ENCODE peak calls at places on chromosomes 12 and 14, in six cellular contexts. F, C, R, E, B and D are unnamed samples.

GRCh38 chr14:104341532-104342434 is 203.4 kb downstream of the KIF26A start:
- DNase-seq in F (peak), B (peak), E (peak), C (no peak), R (peak), D (peak)

GRCh38 chr12:34291001-34291400 is 268.7 kb downstream of the ALG10 start:
- DNase-seq in E (no peak), R (no peak), B (no peak), C (no peak), F (no peak), D (no peak)

GRCh38 chr14:103091041-103091882 is 3.3 kb upstream of the EXOC3L4 start:
- DNase-seq in F (no peak), R (no peak), B (peak), E (peak), C (peak), D (no peak)

GRCh38 chr12:65881965-65882413 is 57.7 kb downstream of the HMGA2 start:
- DNase-seq in R (no peak), B (peak), F (peak), C (peak), E (peak), D (peak)

GRCh38 chr12:122979908-122980191 is 631 bp upstream of the ARL6IP4 start:
- DNase-seq in C (no peak), F (no peak), B (no peak), R (no peak), E (no peak), D (no peak)

GRCh38 chr14:23405096-23405495 is 3.0 kb downstream of the MYH6 start:
- DNase-seq in B (no peak), E (no peak), C (no peak), F (no peak), R (no peak), D (no peak)

GRCh38 chr12:32390572-32391219 is 8.7 kb upstream of the FGD4 start:
- DNase-seq in C (no peak), B (peak), E (peak), F (peak), R (no peak), D (peak)

GRCh38 chr12:98754095-98754494 is 109.0 kb downstream of the APAF1 start:
- DNase-seq in E (no peak), R (no peak), B (no peak), C (peak), F (no peak), D (no peak)

GRCh38 chr12:87841935-87842334 is 187.3 kb downstream of the C12orf50 start:
- DNase-seq in B (no peak), F (no peak), C (no peak), E (no peak), R (no peak), D (no peak)

GRCh38 chr12:39505025-39505424 is 62.1 kb upstream of the KIF21A start:
- DNase-seq in R (no peak), E (no peak), F (no peak), C (no peak), B (no peak), D (no peak)

GRCh38 chr12:112112423-112113132 is 4.0 kb upstream of the NAA25 start:
- DNase-seq in E (peak), C (no peak), B (peak), R (peak), F (no peak), D (no peak)

DNA sequence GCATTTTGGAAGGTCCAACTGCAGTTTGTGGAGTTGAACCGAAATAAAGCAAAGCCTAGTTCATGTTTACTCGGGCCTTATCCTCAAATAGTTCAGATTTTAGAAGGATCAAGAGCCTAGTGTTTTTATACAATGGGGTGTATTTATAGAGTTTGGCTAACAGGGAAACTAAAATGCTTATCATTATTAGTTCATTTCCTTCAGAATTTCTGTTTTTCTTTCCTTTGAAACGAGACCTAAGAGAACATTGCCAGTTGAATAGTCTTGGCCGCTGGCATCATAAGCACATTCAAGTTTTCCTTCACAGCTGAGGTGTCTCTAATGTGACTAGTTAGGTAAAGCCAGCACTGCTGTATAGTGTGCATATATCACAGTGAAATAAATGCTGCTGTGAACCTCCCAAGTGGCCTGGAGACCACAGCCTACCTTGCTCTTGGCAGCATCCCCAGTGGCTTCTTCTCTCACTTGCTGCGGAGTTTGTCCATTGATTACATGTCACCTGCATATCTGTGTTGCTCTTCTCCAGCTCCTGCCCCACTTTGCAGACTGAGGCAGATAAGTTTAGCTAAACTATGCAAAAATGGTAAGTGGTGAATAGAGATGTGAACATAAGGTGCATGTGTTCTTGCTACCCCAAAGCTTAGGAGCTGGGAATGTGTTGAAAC is 88.8 kb downstream of the ANO6 start:
- DNase-seq in C (no peak), F (no peak), R (no peak), E (no peak), B (no peak), D (no peak)
- H3K27ac ChIP-seq in C (no peak), F (peak), R (no peak), E (peak), B (no peak), D (no peak)

DNA sequence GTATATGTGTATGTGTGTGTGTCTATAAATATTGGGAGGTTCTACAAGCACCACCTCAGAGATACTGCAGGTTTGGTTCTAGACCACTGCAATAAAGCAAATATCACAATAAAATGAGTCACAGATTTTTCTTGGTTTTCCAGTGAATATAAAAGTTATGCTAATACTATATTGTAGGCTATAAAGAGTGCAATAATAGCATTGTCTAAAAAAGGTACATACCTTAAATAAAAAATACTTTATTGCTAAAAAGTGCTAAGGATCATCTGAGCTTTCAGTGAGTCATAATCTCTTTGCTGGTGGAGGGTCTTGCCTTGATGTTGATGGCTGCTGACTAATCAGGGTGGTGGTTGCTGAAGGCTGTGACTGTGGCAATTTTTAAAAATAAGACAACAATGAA is 111.1 kb downstream of the VEZT start:
- DNase-seq in B (no peak), F (no peak), C (no peak), E (no peak), R (no peak), D (no peak)
- TF ChIP-seq CTCF in B (no peak), F (no peak), C (no peak), E (no peak), R (no peak), D (no peak)

DNA sequence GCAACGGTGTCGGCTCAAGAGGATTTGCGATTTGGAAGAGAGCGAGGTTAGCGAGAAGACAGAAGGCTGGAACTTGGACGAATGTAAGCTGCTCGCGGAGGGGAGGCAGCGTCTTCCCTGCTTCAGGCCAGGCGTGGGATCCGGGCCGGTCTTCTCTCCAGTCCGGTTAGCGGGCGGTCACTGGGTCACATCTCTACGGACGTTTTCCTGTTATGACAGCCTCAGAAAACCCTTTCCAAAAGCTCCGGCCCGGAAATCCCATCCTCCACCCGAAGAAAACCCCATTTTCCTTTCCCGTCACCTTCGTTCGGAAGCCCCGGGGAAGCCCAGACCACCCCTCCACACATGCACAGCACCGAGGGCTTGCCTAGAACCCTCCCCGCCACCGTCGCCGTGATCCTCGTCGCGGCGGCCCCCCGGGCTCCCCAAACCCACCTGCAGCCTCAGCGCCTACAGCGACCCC is 268 bp downstream of the NDUFB1 start:
- DNase-seq in B (peak), R (no peak), F (peak), E (peak), C (peak), D (peak)
- TF ChIP-seq POLR2A in B (no peak), R (no peak), F (no peak), E (no peak), C (no peak), D (no peak)

GRCh38 chr12:5492562-5492961 is 60.7 kb downstream of the NTF3 start:
- DNase-seq in E (no peak), R (no peak), F (no peak), B (no peak), C (no peak), D (no peak)
- H3K27ac ChIP-seq in E (no peak), R (no peak), F (no peak), B (no peak), C (no peak), D (no peak)

GRCh38 chr12:25971675-25972035 is 13.2 kb downstream of the RASSF8 start:
- DNase-seq in R (no peak), E (no peak), F (no peak), B (no peak), C (no peak), D (no peak)
- TF ChIP-seq CTCF in R (no peak), E (no peak), F (no peak), B (no peak), C (no peak), D (no peak)

GRCh38 chr14:50062438-50063039 is 53.8 kb downstream of the VCPKMT start:
- DNase-seq in E (peak), F (no peak), B (peak), R (peak), C (peak), D (peak)
- TF ChIP-seq POLR2A in E (no peak), F (no peak), B (no peak), R (no peak), C (no peak), D (peak)

GRCh38 chr14:90641111-90642010 is 174.9 kb downstream of the TTC7B start:
- DNase-seq in E (no peak), B (no peak), F (no peak), C (peak), R (no peak), D (no peak)
- H3K27ac ChIP-seq in E (peak), B (no peak), F (peak), C (peak), R (no peak), D (no peak)

GRCh38 chr12:402127-402456 is 648 bp downstream of the CCDC77 start:
- DNase-seq in R (no peak), B (no peak), F (no peak), C (peak), E (no peak), D (no peak)
- TF ChIP-seq CTCF in R (peak), B (no peak), F (no peak), C (peak), E (no peak), D (no peak)